ENCODE peak calls at places on chromosomes 13 and 19, in ten cellular contexts. A is breast epithelium; B is fibroblast of lung; J is mammary epithelial cell; X is NB4; M is foreskin fibroblast; C is SJCRH30; T is esophagus squamous epithelium; W is retinal pigment epithelial cell; H is CD4-positive, CD25-positive, alpha-beta regulatory T cell. I is an unnamed sample.

GRCh38 chr19:37691881-37692504 is 27.6 kb downstream of the ZNF607 start:
- DNase-seq in A (peak), B (peak), J (peak), X (peak), M (peak), C (peak), T (peak), W (peak), H (peak), I (no peak)

GRCh38 chr19:7980635-7981121 is 24.8 kb downstream of the ELAVL1 start:
- DNase-seq in A (no peak), B (no peak), J (no peak), X (no peak), M (no peak), C (no peak), T (no peak), W (no peak), H (no peak), I (no peak)

GRCh38 chr13:53250272-53250875 is 221.8 kb downstream of the OLFM4 start:
- DNase-seq in A (no peak), B (peak), J (peak), X (peak), M (peak), C (peak), T (no peak), W (peak), H (peak), I (peak)

GRCh38 chr19:15390814-15391213 is 11.2 kb upstream of the AKAP8 start:
- DNase-seq in A (no peak), B (no peak), J (no peak), X (no peak), M (no peak), C (no peak), T (no peak), W (no peak), H (no peak), I (no peak)

GRCh38 chr13:97849305-97849704 is 104.2 kb upstream of the IPO5 start:
- DNase-seq in A (no peak), B (peak), J (peak), X (peak), M (peak), C (peak), T (no peak), W (peak), H (peak), I (peak)

GRCh38 chr13:99406799-99407201 is 94.5 kb upstream of the TM9SF2 start:
- DNase-seq in A (no peak), B (peak), J (no peak), X (peak), M (no peak), C (no peak), T (no peak), W (no peak), H (no peak), I (no peak)

GRCh38 chr13:45362939-45363338 is 22.0 kb upstream of the TPT1 start:
- DNase-seq in A (peak), B (no peak), J (no peak), X (peak), M (no peak), C (no peak), T (no peak), W (no peak), H (peak), I (peak)

GRCh38 chr13:19836472-19836871 is 27.0 kb downstream of the ZMYM5 start:
- DNase-seq in A (no peak), B (peak), J (peak), X (no peak), M (peak), C (no peak), T (no peak), W (peak), H (no peak), I (no peak)

GRCh38 chr19:46776927-46777911 is 11.2 kb downstream of the SLC1A5 start:
- DNase-seq in A (no peak), B (no peak), J (no peak), X (peak), M (no peak), C (peak), T (no peak), W (no peak), H (no peak), I (no peak)

GRCh38 chr13:105485061-105485460 is 1050.4 kb downstream of the EFNB2 start:
- DNase-seq in A (no peak), B (no peak), J (no peak), X (no peak), M (no peak), C (no peak), T (no peak), W (no peak), H (no peak), I (no peak)

GRCh38 chr13:102763745-102764144 is 9.8 kb downstream of the TEX30 start:
- DNase-seq in A (no peak), B (no peak), J (no peak), X (peak), M (no peak), C (no peak), T (no peak), W (no peak), H (no peak), I (no peak)

GRCh38 chr19:34300962-34301361 is 46.6 kb downstream of the GARRE1 start:
- DNase-seq in A (no peak), B (no peak), J (no peak), X (no peak), M (no peak), C (no peak), T (no peak), W (no peak), H (no peak), I (no peak)

GRCh38 chr19:53977991-53978731 is 13.3 kb upstream of the CACNG6 start:
- DNase-seq in A (no peak), B (peak), J (peak), X (no peak), M (peak), C (no peak), T (no peak), W (no peak), H (no peak), I (no peak)
- H3K4me3 ChIP-seq in A (peak), B (no peak), J (no peak), X (no peak), M (peak), C (no peak), T (peak), W (peak), H (peak), I (peak)

GRCh38 chr19:50420808-50421207 is 2.1 kb downstream of the SPIB start:
- DNase-seq in A (no peak), B (no peak), J (no peak), X (no peak), M (no peak), C (no peak), T (no peak), W (no peak), H (no peak), I (no peak)
- H3K4me3 ChIP-seq in A (no peak), B (no peak), J (no peak), X (no peak), M (no peak), C (no peak), T (no peak), W (no peak), H (no peak), I (no peak)

GRCh38 chr19:35958660-35959039 is 22.5 kb downstream of the LRFN3 start:
- DNase-seq in A (no peak), B (no peak), J (no peak), X (no peak), M (no peak), C (no peak), T (no peak), W (no peak), H (no peak), I (no peak)

GRCh38 chr19:35959968-35960320 is 23.8 kb downstream of the LRFN3 start:
- DNase-seq in A (no peak), B (no peak), J (no peak), X (no peak), M (no peak), C (no peak), T (no peak), W (no peak), H (no peak), I (no peak)

GRCh38 chr19:35960432-35960972 is 24.3 kb downstream of the LRFN3 start:
- DNase-seq in A (no peak), B (no peak), J (no peak), X (no peak), M (no peak), C (no peak), T (no peak), W (no peak), H (no peak), I (no peak)

GRCh38 chr19:35955881-35956634 is 19.9 kb downstream of the LRFN3 start:
- DNase-seq in A (no peak), B (no peak), J (no peak), X (no peak), M (peak), C (no peak), T (no peak), W (no peak), H (no peak), I (no peak)

GRCh38 chr19:35959040-35959967 is 23.1 kb downstream of the LRFN3 start:
- DNase-seq in A (no peak), B (no peak), J (no peak), X (no peak), M (peak), C (no peak), T (no peak), W (no peak), H (peak), I (no peak)
- H3K4me3 ChIP-seq in A (peak), B (no peak), J (no peak), X (no peak), M (no peak), C (no peak), T (peak), W (no peak), H (peak), I (no peak)

GRCh38 chr13:100521912-100522490 is 66.6 kb downstream of the GGACT start:
- DNase-seq in A (no peak), B (no peak), J (no peak), X (no peak), M (no peak), C (no peak), T (no peak), W (no peak), H (peak), I (no peak)
- H3K4me3 ChIP-seq in A (no peak), B (no peak), J (no peak), X (no peak), M (no peak), C (no peak), T (no peak), W (no peak), H (peak), I (no peak)

DNA sequence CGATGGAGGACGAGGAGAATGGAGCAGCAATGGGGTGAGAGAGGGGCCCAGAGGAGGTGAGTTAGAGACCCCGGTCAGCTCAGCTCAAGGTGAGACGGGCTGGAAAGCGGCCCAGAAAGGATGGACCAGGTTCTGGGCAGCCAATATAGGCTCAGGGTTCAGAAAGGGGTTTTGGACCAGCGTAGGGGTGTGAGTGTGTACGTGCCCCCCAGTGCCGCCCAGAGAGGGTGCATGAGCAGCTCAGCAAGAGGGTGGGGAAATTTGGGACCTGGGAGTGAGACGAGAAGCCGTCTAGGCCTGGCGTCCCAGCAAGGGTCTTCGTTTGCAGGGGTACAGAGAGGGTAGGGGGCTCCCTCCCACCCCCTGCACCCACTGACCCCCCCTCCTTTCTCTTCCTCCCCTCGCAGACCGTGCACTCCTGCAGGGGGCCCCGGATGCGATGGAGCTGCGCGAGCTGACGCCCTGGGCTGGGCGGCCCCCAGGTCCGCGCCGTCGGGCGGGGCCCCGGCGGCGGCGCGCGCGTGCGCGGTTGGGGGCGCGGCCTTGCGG is 12.1 kb downstream of the FUT6 start:
- DNase-seq in A (no peak), B (no peak), J (no peak), X (no peak), M (no peak), C (no peak), T (no peak), W (no peak), H (no peak), I (no peak)
- H3K4me3 ChIP-seq in A (peak), B (no peak), J (no peak), X (peak), M (peak), C (no peak), T (peak), W (peak), H (no peak), I (peak)